ENCODE peak calls at places on chromosomes 2 and 18, in five cellular contexts. R is HCT116, X is ovary, H is lower lobe of right lung, V is left ventricle myocardium inferior. W is an unnamed sample.

GRCh38 chr2:232333361-232334135 is 45.0 kb upstream of the ALPP start:
- DNase-seq in R (no peak), X (peak; percentile 14), H (peak; percentile 42), V (no peak), W (no peak)

GRCh38 chr18:77321823-77322805 is 72.5 kb downstream of the GALR1 start:
- DNase-seq in R (no peak), X (no peak), H (no peak), V (no peak), W (no peak)

GRCh38 chr2:216519154-216519762 is 20.6 kb downstream of the RPL37A start:
- DNase-seq in R (peak; percentile 67), X (peak; percentile 81), H (no peak), V (no peak), W (peak; percentile 65)

GRCh38 chr2:233846387-233847247 is 7.7 kb downstream of the HJURP start:
- DNase-seq in R (no peak), X (no peak), H (no peak), V (no peak), W (no peak)

GRCh38 chr2:239971115-239971514 is 54.0 kb downstream of the NDUFA10 start:
- DNase-seq in R (no peak), X (no peak), H (no peak), V (no peak), W (no peak)

GRCh38 chr2:19569300-19569791 is 210.9 kb upstream of the OSR1 start:
- DNase-seq in R (no peak), X (no peak), H (no peak), V (no peak), W (no peak)

GRCh38 chr2:120978359-120979050 is 242.8 kb downstream of the GLI2 start:
- DNase-seq in R (no peak), X (no peak), H (peak; percentile 28), V (no peak), W (no peak)

GRCh38 chr2:55804535-55804934 is 110.9 kb upstream of the PNPT1 start:
- DNase-seq in R (no peak), X (no peak), H (no peak), V (no peak), W (no peak)

GRCh38 chr2:193276560-193276959 is 1081.8 kb upstream of the TMEFF2 start:
- DNase-seq in R (no peak), X (no peak), H (no peak), V (no peak), W (no peak)

GRCh38 chr2:29920130-29920577 is 1.2 kb downstream of the ALK start:
- DNase-seq in R (no peak), X (peak; percentile 30), H (peak; percentile 64), V (peak; percentile 48), W (peak; percentile 26)

GRCh38 chr18:46419391-46420141 is 237.5 kb downstream of the LOXHD1 start:
- DNase-seq in R (no peak), X (no peak), H (no peak), V (no peak), W (no peak)

GRCh38 chr2:173716458-173717052 is 248.6 kb downstream of the SP3 start:
- DNase-seq in R (no peak), X (no peak), H (no peak), V (no peak), W (no peak)

DNA sequence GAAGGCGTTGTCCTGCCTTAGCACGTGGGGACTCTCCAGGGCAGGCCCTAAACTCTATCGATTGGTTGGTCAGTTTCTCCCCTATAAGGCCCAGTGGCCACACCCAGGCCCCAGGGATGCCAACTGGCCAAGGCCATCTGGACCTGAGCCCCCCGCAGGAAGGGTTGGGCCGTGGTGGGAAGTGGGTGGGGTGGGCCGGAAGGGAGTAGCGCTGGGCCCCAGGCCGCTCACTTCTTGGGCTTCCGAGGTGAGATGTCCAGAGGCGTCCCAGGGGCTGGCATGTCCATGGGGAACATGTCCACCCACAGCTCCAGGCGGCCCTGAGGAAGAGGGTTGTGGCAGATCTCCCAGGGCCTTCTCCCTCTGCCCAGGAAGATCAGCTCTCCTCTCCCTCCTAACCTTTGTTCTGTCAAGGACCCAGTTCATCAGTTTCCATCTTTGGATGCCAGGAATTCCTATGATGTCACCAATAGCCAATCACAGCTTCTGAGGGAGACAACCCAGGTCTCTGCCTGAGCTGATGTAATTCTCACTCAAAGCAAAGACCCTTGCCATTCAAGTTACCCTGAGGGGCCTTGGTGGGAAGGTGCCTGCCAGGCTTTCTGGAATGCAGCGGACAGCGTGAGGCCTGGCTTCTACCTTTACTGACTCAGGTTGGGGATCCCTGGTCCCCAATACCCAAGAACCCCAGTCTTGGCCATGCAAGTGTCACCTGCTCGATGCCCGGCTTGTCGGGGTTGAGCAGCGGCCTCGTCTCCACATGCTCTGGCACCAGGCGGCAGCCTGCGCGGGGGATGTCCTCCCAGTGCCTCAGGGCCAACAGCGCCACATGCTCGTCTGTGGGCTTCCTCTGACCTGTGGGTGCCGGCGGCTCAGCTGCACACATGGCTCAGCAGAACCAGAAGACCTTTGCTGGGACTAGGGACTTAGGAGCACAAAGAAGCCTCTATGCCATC is 14.4 kb downstream of the OTOF start:
- DNase-seq in R (no peak), X (no peak), H (peak; percentile 41), V (no peak), W (no peak)
- H3K27ac ChIP-seq in R (no peak overlapping the region), X (no peak overlapping the region), H (no peak overlapping the region), V (no peak overlapping the region), W (no peak overlapping the region)

GRCh38 chr2:893311-893710 is 57.3 kb upstream of the SNTG2 start:
- DNase-seq in R (peak; percentile 77), X (no peak), H (no peak), V (no peak), W (no peak)

GRCh38 chr2:898319-898718 is 52.3 kb upstream of the SNTG2 start:
- DNase-seq in R (peak; percentile 18), X (no peak), H (no peak), V (no peak), W (no peak)

GRCh38 chr2:892892-893291 is 57.8 kb upstream of the SNTG2 start:
- DNase-seq in R (no peak), X (no peak), H (no peak), V (no peak), W (no peak)

GRCh38 chr2:892401-892800 is 58.2 kb upstream of the SNTG2 start:
- DNase-seq in R (no peak), X (no peak), H (no peak), V (no peak), W (no peak)

DNA sequence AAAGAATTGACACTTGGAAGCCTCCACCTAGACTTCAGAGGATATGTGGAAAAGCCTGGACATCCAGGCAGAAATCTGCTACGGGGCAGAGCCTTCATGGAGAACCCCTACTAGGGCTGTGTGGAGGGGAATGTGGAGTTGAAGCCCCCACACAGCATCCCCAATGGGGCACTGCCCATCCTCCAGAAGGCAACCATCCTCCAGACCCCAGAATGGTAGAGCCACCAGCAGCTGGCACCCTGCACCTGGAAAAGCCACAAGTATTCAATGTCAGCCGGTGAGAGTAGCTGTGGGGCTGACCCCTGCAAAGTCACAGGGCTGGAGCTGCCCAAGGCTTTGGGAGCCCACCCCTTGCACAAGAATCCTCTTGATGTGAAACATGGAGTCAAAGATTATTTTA is 53.6 kb upstream of the SNTG2 start:
- DNase-seq in R (no peak), X (no peak), H (no peak), V (no peak), W (no peak)
- H3K27ac ChIP-seq in R (no peak overlapping the region), X (no peak overlapping the region), H (no peak overlapping the region), V (no peak overlapping the region), W (no peak overlapping the region)

GRCh38 chr18:22913861-22914260 is 19.3 kb upstream of the RBBP8 start:
- DNase-seq in R (peak; percentile 85), X (no peak), H (peak; percentile 65), V (no peak), W (no peak)

GRCh38 chr18:22914633-22915032 is 18.5 kb upstream of the RBBP8 start:
- DNase-seq in R (no peak), X (no peak), H (no peak), V (no peak), W (no peak)

GRCh38 chr18:22915337-22915736 is 17.8 kb upstream of the RBBP8 start:
- DNase-seq in R (no peak), X (no peak), H (no peak), V (no peak), W (no peak)

GRCh38 chr18:22912835-22913234 is 20.3 kb upstream of the RBBP8 start:
- DNase-seq in R (no peak), X (no peak), H (no peak), V (no peak), W (no peak)

GRCh38 chr18:22912149-22912548 is 21.0 kb upstream of the RBBP8 start:
- DNase-seq in R (no peak), X (no peak), H (no peak), V (no peak), W (no peak)
- H3K27ac ChIP-seq in R (no peak overlapping the region), X (no peak overlapping the region), H (no peak overlapping the region), V (no peak overlapping the region), W (no peak overlapping the region)

GRCh38 chr2:8408560-8409460 is 273.0 kb upstream of the ID2 start:
- DNase-seq in R (no peak), X (no peak), H (no peak), V (no peak), W (no peak)
- H3K27ac ChIP-seq in R (no peak overlapping the region), X (no peak overlapping the region), H (no peak overlapping the region), V (peak overlapping the region; percentile 35), W (no peak overlapping the region)

DNA sequence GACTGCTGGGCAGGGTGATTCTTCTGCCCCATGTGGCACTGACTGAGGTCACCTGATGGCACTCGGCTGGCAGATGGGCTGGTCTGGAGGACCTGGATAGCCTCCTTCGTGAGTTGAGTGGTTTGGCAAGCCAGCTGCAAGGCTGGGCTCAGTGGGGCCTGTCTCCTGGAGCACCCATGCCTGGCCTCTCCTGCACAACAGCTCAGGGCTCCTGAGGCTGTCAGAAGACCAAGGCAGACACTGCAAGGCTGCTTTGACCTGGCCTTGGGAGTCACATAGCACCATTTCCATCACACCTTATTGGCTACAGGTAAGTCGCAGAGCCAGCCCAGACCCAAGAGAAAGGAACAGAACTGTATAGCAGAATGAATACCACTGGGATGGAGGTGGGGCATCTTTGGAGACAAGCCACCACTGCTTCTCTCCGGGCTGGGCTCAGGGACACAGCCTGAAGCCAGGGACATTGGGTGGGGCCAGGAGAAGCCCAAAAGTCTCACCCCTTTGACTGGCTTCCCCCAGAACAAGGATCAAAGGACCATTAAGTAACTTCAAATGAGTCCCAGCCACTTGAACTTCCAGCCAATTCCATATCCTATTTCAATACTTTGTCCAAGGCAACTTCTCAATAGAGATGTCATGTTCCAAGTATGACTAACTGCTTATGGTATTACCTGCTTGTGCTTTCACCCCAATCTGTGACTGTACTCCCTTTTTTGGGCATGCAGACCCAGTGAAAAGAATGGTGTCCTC is 156.3 kb downstream of the CABLES1 start:
- DNase-seq in R (peak; percentile 46), X (no peak), H (no peak), V (no peak), W (no peak)
- H3K27ac ChIP-seq in R (no peak overlapping the region), X (no peak overlapping the region), H (no peak overlapping the region), V (no peak overlapping the region), W (no peak overlapping the region)

DNA sequence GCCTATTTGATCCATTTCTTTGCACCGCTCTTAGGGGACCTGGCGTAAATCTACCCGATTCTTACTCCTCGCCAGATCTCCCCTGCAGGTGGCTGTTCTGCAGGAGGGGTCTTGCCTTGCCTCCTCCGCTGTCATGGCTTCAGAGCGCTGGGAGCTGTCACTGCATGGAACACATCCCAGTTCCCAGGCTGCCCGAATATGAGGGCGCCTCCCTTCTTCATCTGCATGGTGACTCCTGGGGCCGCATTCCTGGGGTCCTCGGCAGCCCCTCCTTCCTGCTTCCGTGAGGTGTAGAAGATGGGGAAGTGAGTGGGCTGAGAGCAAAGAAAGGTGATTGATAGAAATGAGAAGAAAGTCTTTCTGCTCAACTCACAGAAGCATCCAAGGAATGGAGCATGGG is 27.3 kb upstream of the COPS8 start:
- DNase-seq in R (no peak), X (no peak), H (no peak), V (no peak), W (no peak)
- H3K27ac ChIP-seq in R (no peak overlapping the region), X (no peak overlapping the region), H (no peak overlapping the region), V (no peak overlapping the region), W (no peak overlapping the region)

GRCh38 chr18:48541747-48542108 is 2.9 kb downstream of the CTIF start:
- DNase-seq in R (no peak), X (peak; percentile 7), H (no peak), V (no peak), W (no peak)
- H3K27ac ChIP-seq in R (peak overlapping the region; percentile 80), X (peak overlapping the region; percentile 83), H (peak overlapping the region; percentile 89), V (peak overlapping the region; percentile 96), W (peak overlapping the region; percentile 74)

W was measured in SJSA1.